ENCODE peak calls at places on chromosomes 13 and 19, in six cellular contexts. Z, M, R, P, B and O are unnamed samples.

GRCh38 chr13:34076943-34077703 is 259.2 kb downstream of the RFC3 start:
- DNase-seq in B (no peak), M (peak; percentile 34), P (peak; percentile 73), R (peak; percentile 16), Z (peak; percentile 56), O (peak; percentile 69)

GRCh38 chr13:110897024-110897423 is 17.8 kb downstream of the ANKRD10 start:
- DNase-seq in R (peak; percentile 32), M (no peak), Z (no peak), B (no peak), P (no peak), O (no peak)

GRCh38 chr19:50455992-50456391 is 20.3 kb upstream of the EMC10 start:
- DNase-seq in Z (no peak), P (no peak), B (no peak), R (no peak), M (no peak), O (no peak)

GRCh38 chr13:27172495-27172842 is 858 bp upstream of the USP12 start:
- DNase-seq in R (no peak), Z (peak; percentile 72), M (no peak), B (no peak), P (peak; percentile 36), O (peak; percentile 41)

GRCh38 chr19:8158411-8159074 is 9.2 kb upstream of the FBN3 start:
- DNase-seq in P (peak; percentile 62), B (peak; percentile 57), M (no peak), Z (peak; percentile 91), R (peak; percentile 76), O (peak; percentile 46)

GRCh38 chr13:44575741-44576395 is at the start of gene TSC22D1:
- DNase-seq in P (peak; percentile 53), Z (peak; percentile 63), M (peak; percentile 17), R (peak; percentile 47), B (no peak), O (peak; percentile 73)

GRCh38 chr19:33997690-33998089 is 174.6 kb upstream of the LSM14A start:
- DNase-seq in M (no peak), P (no peak), Z (no peak), B (no peak), R (no peak), O (no peak)

GRCh38 chr19:18396471-18397241 is 766 bp downstream of the LRRC25 start:
- DNase-seq in P (no peak), R (no peak), Z (no peak), M (no peak), B (no peak), O (no peak)

GRCh38 chr13:24626449-24626848 is 53.8 kb upstream of the ATP12A start:
- DNase-seq in P (no peak), Z (no peak), B (no peak), M (no peak), R (no peak), O (no peak)

GRCh38 chr19:2273356-2274184 is 8.4 kb downstream of the PEAK3 start:
- DNase-seq in B (peak; percentile 65), R (peak; percentile 56), P (peak; percentile 63), Z (peak; percentile 65), M (no peak), O (peak; percentile 82)

GRCh38 chr13:101170306-101170705 is 246.0 kb downstream of the NALCN start:
- DNase-seq in P (no peak), M (no peak), Z (no peak), R (no peak), B (no peak), O (no peak)

GRCh38 chr13:34522818-34523217 is 419.3 kb upstream of the NBEA start:
- DNase-seq in P (peak; percentile 4), B (no peak), M (no peak), R (no peak), Z (no peak), O (no peak)

GRCh38 chr19:35436477-35437141 is 11.4 kb upstream of the FFAR2 start:
- DNase-seq in P (peak; percentile 37), B (no peak), R (peak; percentile 90), M (no peak), Z (peak; percentile 72), O (peak; percentile 47)

GRCh38 chr13:44915962-44916361 is 73.3 kb downstream of the NUFIP1 start:
- DNase-seq in M (no peak), P (no peak), B (no peak), R (no peak), Z (no peak), O (no peak)

GRCh38 chr19:34215006-34215665 is 39.2 kb upstream of the GARRE1 start:
- DNase-seq in B (no peak), R (no peak), Z (no peak), P (no peak), M (no peak), O (no peak)

GRCh38 chr13:26628706-26629105 is 71.2 kb downstream of the WASF3 start:
- DNase-seq in B (no peak), M (peak; percentile 16), R (peak; percentile 27), P (peak; percentile 54), Z (peak; percentile 56), O (peak; percentile 41)

GRCh38 chr19:3179739-3180293 is 1.2 kb downstream of the S1PR4 start:
- DNase-seq in R (no peak), Z (no peak), B (no peak), M (no peak), P (no peak), O (no peak)

GRCh38 chr13:46577656-46578589 is 25.0 kb downstream of the LRCH1 start:
- DNase-seq in Z (no peak), M (no peak), R (no peak), P (peak; percentile 83), B (no peak), O (no peak)

GRCh38 chr13:93620366-93620765 is 393.8 kb downstream of the GPC6 start:
- DNase-seq in Z (no peak), M (peak; percentile 48), R (no peak), P (peak; percentile 86), B (no peak), O (peak; percentile 35)

GRCh38 chr13:97542102-97542501 is 108.1 kb downstream of the RAP2A start:
- DNase-seq in R (no peak), B (no peak), P (no peak), M (no peak), Z (peak; percentile 12), O (peak; percentile 2)

GRCh38 chr13:82976499-82976898 is 905.8 kb downstream of the SLITRK1 start:
- DNase-seq in R (no peak), P (no peak), M (no peak), B (no peak), Z (peak; percentile 13), O (no peak)

GRCh38 chr19:35641515-35642151 is at the start of gene ETV2:
- DNase-seq in Z (peak; percentile 63), R (no peak), P (no peak), B (no peak), M (no peak), O (no peak)

GRCh38 chr19:13260883-13261653 is 110.9 kb downstream of the IER2 start:
- DNase-seq in M (peak; percentile 66), B (peak; percentile 79), R (peak; percentile 94), Z (peak; percentile 68), P (peak; percentile 87), O (peak; percentile 95)

GRCh38 chr13:92781965-92782364 is 444.6 kb upstream of the GPC6 start:
- DNase-seq in Z (no peak), R (no peak), P (no peak), B (no peak), M (no peak), O (no peak)

GRCh38 chr19:55253842-55254624 is 4.8 kb downstream of the PPP6R1 start:
- DNase-seq in B (peak; percentile 77), M (no peak), R (no peak), Z (no peak), P (no peak), O (no peak)

GRCh38 chr19:4197625-4198466 is 15.4 kb downstream of the ANKRD24 start:
- DNase-seq in M (no peak), P (peak; percentile 9), R (peak; percentile 19), B (no peak), Z (peak; percentile 10), O (no peak)

GRCh38 chr13:23558675-23559536 is 11.3 kb upstream of the TNFRSF19 start:
- DNase-seq in Z (peak; percentile 98), R (peak; percentile 97), P (peak; percentile 95), M (peak; percentile 76), B (no peak), O (peak; percentile 90)
- H3K4me3 ChIP-seq in Z (peak overlapping the region; percentile 3), R (peak overlapping the region; percentile 32), P (peak overlapping the region; percentile 53), M (no peak overlapping the region), B (no peak overlapping the region), O (peak overlapping the region; percentile 23)

DNA sequence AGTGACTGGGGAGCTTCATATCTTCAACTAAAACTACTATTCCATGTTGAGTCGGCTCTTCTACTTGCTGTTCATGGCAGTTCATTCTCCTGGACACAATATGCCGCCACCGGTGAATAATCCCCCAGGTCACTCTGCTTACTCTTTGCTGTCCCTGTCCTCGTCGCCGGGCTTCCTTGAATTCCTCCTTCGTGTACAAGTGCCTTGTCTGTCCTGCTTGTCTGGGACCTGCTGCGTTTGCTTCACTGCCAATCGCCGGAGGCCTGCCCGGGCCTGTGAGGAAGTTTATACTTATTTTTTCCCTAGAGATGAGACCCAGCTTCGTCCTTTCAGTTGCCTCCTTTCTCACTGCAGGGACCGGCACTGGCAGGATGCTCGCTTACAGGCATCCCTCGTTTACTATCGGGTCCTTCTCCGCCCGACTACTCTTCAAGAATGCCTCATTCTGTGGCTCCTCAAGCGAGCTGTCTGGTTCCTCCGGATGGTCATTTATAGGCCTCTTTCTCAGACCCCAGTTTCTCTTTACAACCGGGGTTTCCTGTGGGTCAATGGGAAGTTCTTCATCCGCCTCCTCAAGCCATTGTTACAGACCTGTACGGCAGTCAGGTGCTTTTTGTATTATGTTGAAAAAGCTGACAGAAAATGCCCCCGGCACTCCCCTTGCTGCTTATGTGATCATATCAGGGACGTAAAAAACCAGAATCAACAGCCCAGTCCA is 5.5 kb upstream of the ERVV-1 start:
- DNase-seq in M (no peak), B (no peak), Z (no peak), P (no peak), R (no peak), O (no peak)
- TF ChIP-seq CTCF in M (no peak), B (no peak), Z (no peak), P (no peak), R (no peak), O (no peak)

GRCh38 chr19:48333467-48334384 is 8.4 kb downstream of the EMP3 start:
- DNase-seq in P (peak; percentile 92), Z (peak; percentile 95), M (no peak), R (peak; percentile 87), B (peak; percentile 82), O (peak; percentile 93)
- H3K4me3 ChIP-seq in P (peak overlapping the region; percentile 58), Z (peak overlapping the region; percentile 56), M (peak overlapping the region; percentile 51), R (peak overlapping the region; percentile 15), B (peak overlapping the region; percentile 77), O (peak overlapping the region; percentile 41)

DNA sequence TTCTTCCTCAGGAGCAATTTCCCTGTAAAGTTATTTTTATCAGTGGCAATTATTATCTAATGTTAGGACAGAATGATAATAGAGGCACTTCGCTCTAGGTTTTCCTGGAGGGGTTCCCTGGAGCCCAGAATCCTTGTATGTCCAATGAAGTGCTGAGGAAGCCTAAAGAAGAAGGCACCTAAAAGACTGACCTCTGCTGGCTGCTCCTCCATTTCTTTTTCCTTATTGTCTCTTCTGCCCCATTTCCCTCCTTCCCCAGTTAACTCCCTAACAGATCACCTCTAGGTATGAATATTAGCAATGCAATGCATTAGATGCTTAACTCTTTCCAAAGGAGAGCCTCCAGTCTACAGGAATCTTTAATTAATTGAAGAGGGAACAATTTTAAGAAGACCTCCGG is 985.4 kb downstream of the DIAPH3 start:
- DNase-seq in M (no peak), R (no peak), Z (peak; percentile 30), B (no peak), P (no peak), O (no peak)
- TF ChIP-seq CTCF in M (no peak), R (no peak), Z (peak; percentile 55), B (peak; percentile 4), P (peak; percentile 10), O (peak; percentile 10)

GRCh38 chr19:56839665-56840451 is 668 bp downstream of the PEG3 start:
- DNase-seq in R (no peak), P (peak; percentile 1), Z (peak; percentile 70), B (no peak), M (no peak), O (peak; percentile 74)
- H3K4me3 ChIP-seq in R (no peak overlapping the region), P (no peak overlapping the region), Z (no peak overlapping the region), B (no peak overlapping the region), M (no peak overlapping the region), O (no peak overlapping the region)

GRCh38 chr13:35961461-35962220 is 169.5 kb downstream of the DCLK1 start:
- DNase-seq in M (no peak), Z (peak; percentile 20), P (peak; percentile 21), B (no peak), R (no peak), O (peak; percentile 21)
- TF ChIP-seq CTCF in M (no peak), Z (peak; percentile 15), P (peak; percentile 55), B (no peak), R (peak; percentile 8), O (no peak)